ENCODE peak calls at places on chromosomes 4 and X, in ten cellular contexts. One of them, this sample, is unnamed.

GRCh38 chrX:123859409-123859827 is 435 bp upstream of the XIAP start:
- DNase-seq in astrocyte of the spinal cord: no peak
- DNase-seq in CD8-positive, alpha-beta T cell: peak; percentile 76
- DNase-seq in epithelial cell of proximal tubule: no peak
- DNase-seq in cardiac fibroblast: no peak
- DNase-seq in brain microvascular endothelial cell: no peak
- DNase-seq in fibroblast of the aortic adventitia: no peak
- DNase-seq in thoracic aorta: no peak
- DNase-seq in GM06990: no peak
- DNase-seq in cardiac muscle cell: no peak
- DNase-seq in this sample: no peak

GRCh38 chr4:158299459-158300007 is 89.2 kb downstream of the TMEM144 start:
- DNase-seq in astrocyte of the spinal cord: no peak
- DNase-seq in brain microvascular endothelial cell: no peak
- DNase-seq in CD8-positive, alpha-beta T cell: no peak
- DNase-seq in fibroblast of the aortic adventitia: no peak
- DNase-seq in cardiac fibroblast: no peak
- DNase-seq in thoracic aorta: no peak
- DNase-seq in cardiac muscle cell: no peak
- DNase-seq in GM06990: no peak
- DNase-seq in epithelial cell of proximal tubule: no peak
- DNase-seq in this sample: no peak

GRCh38 chr4:94455081-94455480 is 3.3 kb downstream of the PDLIM5 start:
- DNase-seq in GM06990: no peak
- DNase-seq in cardiac muscle cell: peak; percentile 90
- DNase-seq in brain microvascular endothelial cell: peak; percentile 67
- DNase-seq in fibroblast of the aortic adventitia: peak; percentile 86
- DNase-seq in CD8-positive, alpha-beta T cell: no peak
- DNase-seq in astrocyte of the spinal cord: peak; percentile 68
- DNase-seq in cardiac fibroblast: peak; percentile 87
- DNase-seq in epithelial cell of proximal tubule: no peak
- DNase-seq in thoracic aorta: peak; percentile 65
- DNase-seq in this sample: peak; percentile 79

GRCh38 chrX:7351946-7352345 is 204.0 kb upstream of the PUDP start:
- DNase-seq in GM06990: no peak
- DNase-seq in fibroblast of the aortic adventitia: peak; percentile 10
- DNase-seq in astrocyte of the spinal cord: peak; percentile 2
- DNase-seq in brain microvascular endothelial cell: no peak
- DNase-seq in CD8-positive, alpha-beta T cell: no peak
- DNase-seq in cardiac muscle cell: no peak
- DNase-seq in thoracic aorta: no peak
- DNase-seq in cardiac fibroblast: no peak
- DNase-seq in epithelial cell of proximal tubule: no peak
- DNase-seq in this sample: no peak

GRCh38 chr4:104795264-104795934 is 300.7 kb upstream of the CXXC4 start:
- DNase-seq in epithelial cell of proximal tubule: no peak
- DNase-seq in CD8-positive, alpha-beta T cell: no peak
- DNase-seq in GM06990: peak; percentile 41
- DNase-seq in brain microvascular endothelial cell: no peak
- DNase-seq in cardiac muscle cell: no peak
- DNase-seq in thoracic aorta: no peak
- DNase-seq in fibroblast of the aortic adventitia: no peak
- DNase-seq in cardiac fibroblast: peak; percentile 1
- DNase-seq in astrocyte of the spinal cord: peak; percentile 20
- DNase-seq in this sample: no peak

GRCh38 chrX:13837290-13837745 is 20.4 kb upstream of the GPM6B start:
- DNase-seq in cardiac muscle cell: no peak
- DNase-seq in CD8-positive, alpha-beta T cell: no peak
- DNase-seq in GM06990: peak; percentile 12
- DNase-seq in fibroblast of the aortic adventitia: no peak
- DNase-seq in thoracic aorta: no peak
- DNase-seq in epithelial cell of proximal tubule: no peak
- DNase-seq in brain microvascular endothelial cell: no peak
- DNase-seq in astrocyte of the spinal cord: peak; percentile 19
- DNase-seq in cardiac fibroblast: peak; percentile 0
- DNase-seq in this sample: no peak

GRCh38 chrX:31124536-31124935 is 52.7 kb upstream of the FTHL17 start:
- DNase-seq in fibroblast of the aortic adventitia: no peak
- DNase-seq in CD8-positive, alpha-beta T cell: no peak
- DNase-seq in thoracic aorta: no peak
- DNase-seq in cardiac fibroblast: no peak
- DNase-seq in astrocyte of the spinal cord: no peak
- DNase-seq in epithelial cell of proximal tubule: no peak
- DNase-seq in brain microvascular endothelial cell: no peak
- DNase-seq in GM06990: no peak
- DNase-seq in cardiac muscle cell: no peak
- DNase-seq in this sample: no peak

GRCh38 chr4:52718123-52718522 is 33.1 kb downstream of the ERVMER34-1 start:
- DNase-seq in brain microvascular endothelial cell: no peak
- DNase-seq in cardiac muscle cell: peak; percentile 14
- DNase-seq in astrocyte of the spinal cord: peak; percentile 35
- DNase-seq in GM06990: no peak
- DNase-seq in thoracic aorta: no peak
- DNase-seq in cardiac fibroblast: no peak
- DNase-seq in epithelial cell of proximal tubule: no peak
- DNase-seq in CD8-positive, alpha-beta T cell: no peak
- DNase-seq in fibroblast of the aortic adventitia: no peak
- DNase-seq in this sample: no peak

GRCh38 chrX:121013897-121014455 is 28.4 kb upstream of the CT47A1 start:
- DNase-seq in brain microvascular endothelial cell: no peak
- DNase-seq in fibroblast of the aortic adventitia: no peak
- DNase-seq in epithelial cell of proximal tubule: no peak
- DNase-seq in cardiac muscle cell: no peak
- DNase-seq in GM06990: no peak
- DNase-seq in CD8-positive, alpha-beta T cell: no peak
- DNase-seq in astrocyte of the spinal cord: no peak
- DNase-seq in cardiac fibroblast: no peak
- DNase-seq in thoracic aorta: no peak
- DNase-seq in this sample: no peak

GRCh38 chr4:83010522-83011318 is at the start of gene LIN54:
- DNase-seq in CD8-positive, alpha-beta T cell: peak; percentile 89
- DNase-seq in thoracic aorta: peak; percentile 53
- DNase-seq in fibroblast of the aortic adventitia: peak; percentile 61
- DNase-seq in astrocyte of the spinal cord: peak; percentile 79
- DNase-seq in cardiac muscle cell: peak; percentile 87
- DNase-seq in brain microvascular endothelial cell: peak; percentile 80
- DNase-seq in GM06990: peak; percentile 86
- DNase-seq in cardiac fibroblast: peak; percentile 85
- DNase-seq in epithelial cell of proximal tubule: no peak
- DNase-seq in this sample: peak; percentile 82

GRCh38 chr4:158159054-158159717 is 13.6 kb downstream of the GASK1B start:
- DNase-seq in fibroblast of the aortic adventitia: peak; percentile 71
- DNase-seq in epithelial cell of proximal tubule: peak; percentile 88
- DNase-seq in CD8-positive, alpha-beta T cell: no peak
- DNase-seq in astrocyte of the spinal cord: peak; percentile 75
- DNase-seq in cardiac muscle cell: peak; percentile 63
- DNase-seq in brain microvascular endothelial cell: peak; percentile 84
- DNase-seq in GM06990: no peak
- DNase-seq in thoracic aorta: no peak
- DNase-seq in cardiac fibroblast: peak; percentile 44
- DNase-seq in this sample: peak; percentile 68

GRCh38 chrX:103517246-103517645 is 2.0 kb downstream of the RAB40A start:
- DNase-seq in thoracic aorta: no peak
- DNase-seq in brain microvascular endothelial cell: peak; percentile 59
- DNase-seq in GM06990: no peak
- DNase-seq in epithelial cell of proximal tubule: no peak
- DNase-seq in cardiac muscle cell: peak; percentile 76
- DNase-seq in astrocyte of the spinal cord: peak; percentile 75
- DNase-seq in fibroblast of the aortic adventitia: peak; percentile 31
- DNase-seq in cardiac fibroblast: peak; percentile 66
- DNase-seq in CD8-positive, alpha-beta T cell: no peak
- DNase-seq in this sample: no peak

GRCh38 chr4:110084154-110084553 is 114.3 kb downstream of the ELOVL6 start:
- DNase-seq in fibroblast of the aortic adventitia: no peak
- DNase-seq in cardiac muscle cell: no peak
- DNase-seq in CD8-positive, alpha-beta T cell: no peak
- DNase-seq in brain microvascular endothelial cell: no peak
- DNase-seq in astrocyte of the spinal cord: no peak
- DNase-seq in GM06990: no peak
- DNase-seq in cardiac fibroblast: no peak
- DNase-seq in thoracic aorta: no peak
- DNase-seq in epithelial cell of proximal tubule: no peak
- DNase-seq in this sample: no peak

GRCh38 chr4:110091426-110091825 is 107.0 kb downstream of the ELOVL6 start:
- DNase-seq in thoracic aorta: no peak
- DNase-seq in CD8-positive, alpha-beta T cell: no peak
- DNase-seq in fibroblast of the aortic adventitia: peak; percentile 71
- DNase-seq in astrocyte of the spinal cord: peak; percentile 75
- DNase-seq in GM06990: no peak
- DNase-seq in cardiac fibroblast: peak; percentile 44
- DNase-seq in epithelial cell of proximal tubule: no peak
- DNase-seq in brain microvascular endothelial cell: peak; percentile 78
- DNase-seq in cardiac muscle cell: peak; percentile 64
- DNase-seq in this sample: peak; percentile 64

GRCh38 chr4:110088670-110089069 is 109.7 kb downstream of the ELOVL6 start:
- DNase-seq in thoracic aorta: no peak
- DNase-seq in CD8-positive, alpha-beta T cell: no peak
- DNase-seq in fibroblast of the aortic adventitia: peak; percentile 59
- DNase-seq in astrocyte of the spinal cord: peak; percentile 74
- DNase-seq in cardiac fibroblast: peak; percentile 20
- DNase-seq in brain microvascular endothelial cell: no peak
- DNase-seq in epithelial cell of proximal tubule: no peak
- DNase-seq in GM06990: peak; percentile 20
- DNase-seq in cardiac muscle cell: peak; percentile 55
- DNase-seq in this sample: peak; percentile 38

GRCh38 chr4:110085131-110085530 is 113.3 kb downstream of the ELOVL6 start:
- DNase-seq in astrocyte of the spinal cord: no peak
- DNase-seq in cardiac fibroblast: peak; percentile 46
- DNase-seq in cardiac muscle cell: peak; percentile 71
- DNase-seq in thoracic aorta: no peak
- DNase-seq in CD8-positive, alpha-beta T cell: peak; percentile 66
- DNase-seq in fibroblast of the aortic adventitia: peak; percentile 45
- DNase-seq in GM06990: no peak
- DNase-seq in epithelial cell of proximal tubule: no peak
- DNase-seq in brain microvascular endothelial cell: peak; percentile 45
- DNase-seq in this sample: no peak

GRCh38 chr4:110087116-110087708 is 111.2 kb downstream of the ELOVL6 start:
- DNase-seq in epithelial cell of proximal tubule: peak; percentile 72
- DNase-seq in thoracic aorta: no peak
- DNase-seq in astrocyte of the spinal cord: peak; percentile 93
- DNase-seq in CD8-positive, alpha-beta T cell: no peak
- DNase-seq in cardiac fibroblast: peak; percentile 88
- DNase-seq in GM06990: no peak
- DNase-seq in brain microvascular endothelial cell: peak; percentile 30
- DNase-seq in cardiac muscle cell: peak; percentile 84
- DNase-seq in fibroblast of the aortic adventitia: peak; percentile 91
- DNase-seq in this sample: peak; percentile 78
- H3K4me3 ChIP-seq in epithelial cell of proximal tubule: no peak overlapping the region
- H3K4me3 ChIP-seq in thoracic aorta: no peak overlapping the region
- H3K4me3 ChIP-seq in astrocyte of the spinal cord: no peak overlapping the region
- H3K4me3 ChIP-seq in CD8-positive, alpha-beta T cell: no peak overlapping the region
- H3K4me3 ChIP-seq in cardiac fibroblast: no peak overlapping the region
- H3K4me3 ChIP-seq in GM06990: no peak overlapping the region
- H3K4me3 ChIP-seq in brain microvascular endothelial cell: no peak overlapping the region
- H3K4me3 ChIP-seq in cardiac muscle cell: no peak overlapping the region
- H3K4me3 ChIP-seq in fibroblast of the aortic adventitia: no peak overlapping the region
- H3K4me3 ChIP-seq in this sample: no peak overlapping the region

DNA sequence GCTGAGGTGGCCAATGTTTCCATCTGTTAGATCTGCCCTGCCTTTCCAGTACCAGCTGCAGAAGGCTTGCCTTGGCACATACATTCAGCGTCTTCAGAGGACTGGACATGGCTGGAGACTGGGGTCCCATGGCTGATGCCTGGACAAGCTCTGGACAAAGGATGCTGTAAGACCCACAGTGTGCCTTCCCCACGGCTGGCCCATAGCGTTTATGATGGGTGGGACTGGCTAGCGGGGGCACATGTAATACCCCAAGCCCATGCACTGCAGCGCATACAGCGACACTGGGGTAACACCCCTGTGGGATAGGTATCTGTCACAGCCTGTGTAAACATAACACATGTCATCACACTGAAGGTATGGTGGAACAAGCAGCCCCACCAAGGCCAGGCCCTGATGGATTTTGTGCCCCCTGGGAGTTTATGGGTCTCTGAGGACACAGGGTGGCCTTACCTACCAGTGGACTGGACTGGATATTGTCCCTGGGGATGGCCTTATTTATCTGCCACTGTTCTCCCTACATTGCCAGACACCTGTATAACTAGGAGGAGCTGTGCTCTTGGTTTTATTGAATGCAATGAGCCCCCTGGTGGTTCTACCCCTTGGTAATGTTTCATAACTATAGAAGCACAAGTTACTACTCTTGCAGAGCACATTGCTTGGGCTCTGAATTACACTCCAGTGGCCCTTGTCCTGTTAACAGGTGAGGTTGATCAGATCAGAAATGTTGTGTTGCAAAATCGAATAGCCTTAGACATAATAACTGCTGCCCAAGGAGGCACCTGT is 34.3 kb upstream of the TACR3 start:
- DNase-seq in cardiac fibroblast: no peak
- DNase-seq in thoracic aorta: no peak
- DNase-seq in fibroblast of the aortic adventitia: no peak
- DNase-seq in epithelial cell of proximal tubule: no peak
- DNase-seq in GM06990: no peak
- DNase-seq in astrocyte of the spinal cord: no peak
- DNase-seq in brain microvascular endothelial cell: no peak
- DNase-seq in cardiac muscle cell: no peak
- DNase-seq in CD8-positive, alpha-beta T cell: no peak
- DNase-seq in this sample: no peak
- TF ChIP-seq CTCF in cardiac fibroblast: no peak
- TF ChIP-seq CTCF in thoracic aorta: no peak
- TF ChIP-seq CTCF in fibroblast of the aortic adventitia: no peak
- TF ChIP-seq CTCF in epithelial cell of proximal tubule: no peak
- TF ChIP-seq CTCF in GM06990: peak; percentile 12
- TF ChIP-seq CTCF in astrocyte of the spinal cord: no peak
- TF ChIP-seq CTCF in brain microvascular endothelial cell: no peak
- TF ChIP-seq CTCF in cardiac muscle cell: no peak
- TF ChIP-seq CTCF in CD8-positive, alpha-beta T cell: no peak
- TF ChIP-seq CTCF in this sample: no peak

GRCh38 chrX:118116308-118117068 is at the start of gene KLHL13:
- DNase-seq in CD8-positive, alpha-beta T cell: peak; percentile 50
- DNase-seq in astrocyte of the spinal cord: peak; percentile 10
- DNase-seq in brain microvascular endothelial cell: no peak
- DNase-seq in cardiac muscle cell: peak; percentile 44
- DNase-seq in GM06990: peak; percentile 70
- DNase-seq in fibroblast of the aortic adventitia: peak; percentile 16
- DNase-seq in thoracic aorta: no peak
- DNase-seq in cardiac fibroblast: peak; percentile 44
- DNase-seq in epithelial cell of proximal tubule: no peak
- DNase-seq in this sample: peak; percentile 1
- H3K4me3 ChIP-seq in CD8-positive, alpha-beta T cell: peak within 1 kb of the TSS; percentile 52
- H3K4me3 ChIP-seq in astrocyte of the spinal cord: peak within 1 kb of the TSS; percentile 57
- H3K4me3 ChIP-seq in brain microvascular endothelial cell: peak within 1 kb of the TSS; percentile 60
- H3K4me3 ChIP-seq in cardiac muscle cell: peak within 1 kb of the TSS; percentile 53
- H3K4me3 ChIP-seq in GM06990: peak within 1 kb of the TSS; percentile 63
- H3K4me3 ChIP-seq in fibroblast of the aortic adventitia: peak within 1 kb of the TSS; percentile 67
- H3K4me3 ChIP-seq in thoracic aorta: peak within 1 kb of the TSS; percentile 80
- H3K4me3 ChIP-seq in cardiac fibroblast: peak within 1 kb of the TSS; percentile 60
- H3K4me3 ChIP-seq in epithelial cell of proximal tubule: peak within 1 kb of the TSS; percentile 75
- H3K4me3 ChIP-seq in this sample: peak within 1 kb of the TSS; percentile 56

DNA sequence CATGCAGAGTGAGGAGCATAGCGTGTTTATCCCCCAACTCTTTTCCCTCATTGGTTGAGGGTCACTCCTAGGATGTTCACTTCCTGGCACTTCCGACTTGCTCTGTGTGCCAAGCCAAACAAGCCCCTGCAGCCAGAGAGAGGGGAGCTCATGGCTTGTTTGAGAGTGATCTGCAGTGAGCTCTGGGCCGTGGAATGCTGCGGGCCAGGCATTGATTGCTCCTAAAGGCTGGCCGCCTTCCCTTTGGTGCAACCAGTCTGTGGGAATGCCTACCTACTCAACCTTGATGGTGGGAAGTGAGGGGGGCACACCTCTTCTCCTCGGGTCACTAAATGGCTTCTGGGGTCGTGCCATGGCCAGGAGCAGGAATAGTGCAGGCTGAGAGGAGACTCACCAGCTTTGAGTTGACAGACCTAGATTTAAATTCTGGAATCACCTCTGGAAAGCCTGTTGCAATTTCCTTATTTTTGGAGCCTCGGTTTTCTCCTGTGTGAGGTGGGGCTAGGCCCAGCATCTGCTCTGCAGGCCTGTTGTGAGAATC is 152.0 kb upstream of the STX18 start:
- DNase-seq in thoracic aorta: no peak
- DNase-seq in astrocyte of the spinal cord: no peak
- DNase-seq in GM06990: no peak
- DNase-seq in epithelial cell of proximal tubule: no peak
- DNase-seq in cardiac muscle cell: no peak
- DNase-seq in CD8-positive, alpha-beta T cell: no peak
- DNase-seq in cardiac fibroblast: no peak
- DNase-seq in brain microvascular endothelial cell: no peak
- DNase-seq in fibroblast of the aortic adventitia: no peak
- DNase-seq in this sample: no peak
- TF ChIP-seq CTCF in thoracic aorta: no peak
- TF ChIP-seq CTCF in astrocyte of the spinal cord: no peak
- TF ChIP-seq CTCF in GM06990: no peak
- TF ChIP-seq CTCF in epithelial cell of proximal tubule: no peak
- TF ChIP-seq CTCF in cardiac muscle cell: no peak
- TF ChIP-seq CTCF in CD8-positive, alpha-beta T cell: no peak
- TF ChIP-seq CTCF in cardiac fibroblast: no peak
- TF ChIP-seq CTCF in brain microvascular endothelial cell: no peak
- TF ChIP-seq CTCF in fibroblast of the aortic adventitia: no peak
- TF ChIP-seq CTCF in this sample: no peak